ENCODE peak calls at places on chromosomes 16 and 17, in nine cellular contexts. One of them, this sample, is unnamed.

GRCh38 chr17:50146230-50146926 is 4.1 kb downstream of the PPP1R9B start:
- DNase-seq in naive thymus-derived CD4-positive, alpha-beta T cell: no peak
- DNase-seq in mesothelial cell of epicardium: no peak
- DNase-seq in cardiac muscle cell: no peak
- DNase-seq in gastrocnemius medialis: no peak
- DNase-seq in uterus: no peak
- DNase-seq in HFFc6: no peak
- DNase-seq in Right ventricle myocardium superior: no peak
- DNase-seq in activated T-cell treated with anti-CD3 and anti-CD28 coated beads, Interleukin-2, amount 50 U/mL, for 72 hours: no peak
- DNase-seq in this sample: no peak

GRCh38 chr17:83053021-83053778 is 26.2 kb upstream of the METRNL start:
- DNase-seq in cardiac muscle cell: peak
- DNase-seq in mesothelial cell of epicardium: peak
- DNase-seq in uterus: peak
- DNase-seq in naive thymus-derived CD4-positive, alpha-beta T cell: peak
- DNase-seq in HFFc6: peak
- DNase-seq in gastrocnemius medialis: no peak
- DNase-seq in activated T-cell treated with anti-CD3 and anti-CD28 coated beads, Interleukin-2, amount 50 U/mL, for 72 hours: no peak
- DNase-seq in Right ventricle myocardium superior: no peak
- DNase-seq in this sample: no peak

GRCh38 chr16:72394526-72394925 is 222.6 kb upstream of the PMFBP1 start:
- DNase-seq in gastrocnemius medialis: no peak
- DNase-seq in mesothelial cell of epicardium: no peak
- DNase-seq in uterus: no peak
- DNase-seq in cardiac muscle cell: no peak
- DNase-seq in HFFc6: no peak
- DNase-seq in activated T-cell treated with anti-CD3 and anti-CD28 coated beads, Interleukin-2, amount 50 U/mL, for 72 hours: no peak
- DNase-seq in Right ventricle myocardium superior: no peak
- DNase-seq in naive thymus-derived CD4-positive, alpha-beta T cell: no peak
- DNase-seq in this sample: no peak

GRCh38 chr16:85177448-85177846 is 65.2 kb upstream of the CIBAR2 start:
- DNase-seq in naive thymus-derived CD4-positive, alpha-beta T cell: no peak
- DNase-seq in uterus: no peak
- DNase-seq in mesothelial cell of epicardium: no peak
- DNase-seq in HFFc6: no peak
- DNase-seq in Right ventricle myocardium superior: peak
- DNase-seq in cardiac muscle cell: no peak
- DNase-seq in gastrocnemius medialis: peak
- DNase-seq in activated T-cell treated with anti-CD3 and anti-CD28 coated beads, Interleukin-2, amount 50 U/mL, for 72 hours: no peak
- DNase-seq in this sample: no peak

GRCh38 chr17:37742114-37742761 is 2.6 kb downstream of the HNF1B start:
- DNase-seq in gastrocnemius medialis: no peak
- DNase-seq in HFFc6: no peak
- DNase-seq in activated T-cell treated with anti-CD3 and anti-CD28 coated beads, Interleukin-2, amount 50 U/mL, for 72 hours: peak
- DNase-seq in Right ventricle myocardium superior: no peak
- DNase-seq in mesothelial cell of epicardium: peak
- DNase-seq in uterus: no peak
- DNase-seq in cardiac muscle cell: no peak
- DNase-seq in naive thymus-derived CD4-positive, alpha-beta T cell: peak
- DNase-seq in this sample: no peak

GRCh38 chr16:2250652-2251280 is 621 bp downstream of the ECI1 start:
- DNase-seq in activated T-cell treated with anti-CD3 and anti-CD28 coated beads, Interleukin-2, amount 50 U/mL, for 72 hours: peak
- DNase-seq in cardiac muscle cell: peak
- DNase-seq in HFFc6: peak
- DNase-seq in gastrocnemius medialis: no peak
- DNase-seq in uterus: no peak
- DNase-seq in Right ventricle myocardium superior: no peak
- DNase-seq in naive thymus-derived CD4-positive, alpha-beta T cell: no peak
- DNase-seq in mesothelial cell of epicardium: no peak
- DNase-seq in this sample: no peak

GRCh38 chr17:75250009-75250471 is 11.4 kb downstream of the GGA3 start:
- DNase-seq in HFFc6: no peak
- DNase-seq in mesothelial cell of epicardium: no peak
- DNase-seq in uterus: no peak
- DNase-seq in gastrocnemius medialis: no peak
- DNase-seq in naive thymus-derived CD4-positive, alpha-beta T cell: peak
- DNase-seq in Right ventricle myocardium superior: no peak
- DNase-seq in cardiac muscle cell: peak
- DNase-seq in activated T-cell treated with anti-CD3 and anti-CD28 coated beads, Interleukin-2, amount 50 U/mL, for 72 hours: peak
- DNase-seq in this sample: no peak

GRCh38 chr16:3580686-3581085 is 3.5 kb upstream of the NLRC3 start:
- DNase-seq in mesothelial cell of epicardium: no peak
- DNase-seq in cardiac muscle cell: no peak
- DNase-seq in Right ventricle myocardium superior: peak
- DNase-seq in HFFc6: no peak
- DNase-seq in uterus: peak
- DNase-seq in gastrocnemius medialis: no peak
- DNase-seq in naive thymus-derived CD4-positive, alpha-beta T cell: no peak
- DNase-seq in activated T-cell treated with anti-CD3 and anti-CD28 coated beads, Interleukin-2, amount 50 U/mL, for 72 hours: no peak
- DNase-seq in this sample: no peak

GRCh38 chr17:58387834-58388233 is 29.5 kb downstream of the RNF43 start:
- DNase-seq in uterus: no peak
- DNase-seq in cardiac muscle cell: no peak
- DNase-seq in Right ventricle myocardium superior: no peak
- DNase-seq in HFFc6: no peak
- DNase-seq in mesothelial cell of epicardium: no peak
- DNase-seq in gastrocnemius medialis: no peak
- DNase-seq in naive thymus-derived CD4-positive, alpha-beta T cell: no peak
- DNase-seq in activated T-cell treated with anti-CD3 and anti-CD28 coated beads, Interleukin-2, amount 50 U/mL, for 72 hours: peak
- DNase-seq in this sample: no peak

GRCh38 chr17:47367257-47367656 is 43.5 kb downstream of the EFCAB13 start:
- DNase-seq in activated T-cell treated with anti-CD3 and anti-CD28 coated beads, Interleukin-2, amount 50 U/mL, for 72 hours: no peak
- DNase-seq in naive thymus-derived CD4-positive, alpha-beta T cell: no peak
- DNase-seq in Right ventricle myocardium superior: no peak
- DNase-seq in HFFc6: no peak
- DNase-seq in cardiac muscle cell: no peak
- DNase-seq in gastrocnemius medialis: no peak
- DNase-seq in uterus: no peak
- DNase-seq in mesothelial cell of epicardium: no peak
- DNase-seq in this sample: no peak

GRCh38 chr17:18920911-18921441 is 31.0 kb upstream of the SLC5A10 start:
- DNase-seq in Right ventricle myocardium superior: no peak
- DNase-seq in HFFc6: peak
- DNase-seq in cardiac muscle cell: peak
- DNase-seq in mesothelial cell of epicardium: no peak
- DNase-seq in uterus: no peak
- DNase-seq in naive thymus-derived CD4-positive, alpha-beta T cell: no peak
- DNase-seq in activated T-cell treated with anti-CD3 and anti-CD28 coated beads, Interleukin-2, amount 50 U/mL, for 72 hours: no peak
- DNase-seq in gastrocnemius medialis: no peak
- DNase-seq in this sample: no peak

GRCh38 chr16:88582912-88583575 is 12.8 kb downstream of the ZC3H18 start:
- DNase-seq in activated T-cell treated with anti-CD3 and anti-CD28 coated beads, Interleukin-2, amount 50 U/mL, for 72 hours: no peak
- DNase-seq in gastrocnemius medialis: no peak
- DNase-seq in mesothelial cell of epicardium: no peak
- DNase-seq in HFFc6: no peak
- DNase-seq in cardiac muscle cell: no peak
- DNase-seq in Right ventricle myocardium superior: no peak
- DNase-seq in uterus: no peak
- DNase-seq in naive thymus-derived CD4-positive, alpha-beta T cell: no peak
- DNase-seq in this sample: no peak

This sample was measured in breast epithelium.